ENCODE peak calls at places on chromosome 22, in six cellular contexts. One of them, this sample, is unnamed.
A peak's percentile ranks its signal among the peaks of the same experiment; 100 is the strongest.

GRCh38 chr22:20655623-20656022 is 118.3 kb upstream of the SERPIND1 start:
- DNase-seq in mesenchymal stem cell: no peak
- DNase-seq in IMR-90: no peak
- DNase-seq in neuronal stem cell: no peak
- DNase-seq in H1: no peak
- DNase-seq in trophoblast cell: no peak
- DNase-seq in this sample: no peak

GRCh38 chr22:36790648-36791047 is 14.7 kb upstream of the IFT27 start:
- DNase-seq in mesenchymal stem cell: no peak
- DNase-seq in IMR-90: no peak
- DNase-seq in neuronal stem cell: no peak
- DNase-seq in H1: no peak
- DNase-seq in trophoblast cell: no peak
- DNase-seq in this sample: peak; percentile 49

GRCh38 chr22:27785818-27786217 is 15.7 kb downstream of the MN1 start:
- DNase-seq in mesenchymal stem cell: no peak
- DNase-seq in IMR-90: no peak
- DNase-seq in neuronal stem cell: no peak
- DNase-seq in H1: no peak
- DNase-seq in trophoblast cell: no peak
- DNase-seq in this sample: no peak

GRCh38 chr22:26399288-26399687 is 29.8 kb upstream of the ASPHD2 start:
- DNase-seq in mesenchymal stem cell: peak; percentile 6
- DNase-seq in IMR-90: no peak
- DNase-seq in neuronal stem cell: no peak
- DNase-seq in H1: no peak
- DNase-seq in trophoblast cell: no peak
- DNase-seq in this sample: no peak

GRCh38 chr22:28894320-28894719 is 10.9 kb downstream of the ZNRF3 start:
- DNase-seq in mesenchymal stem cell: no peak
- DNase-seq in IMR-90: no peak
- DNase-seq in neuronal stem cell: no peak
- DNase-seq in H1: no peak
- DNase-seq in trophoblast cell: no peak
- DNase-seq in this sample: no peak

GRCh38 chr22:41687901-41688364 is 734 bp downstream of the SNU13 start:
- DNase-seq in mesenchymal stem cell: peak; percentile 59
- DNase-seq in IMR-90: peak; percentile 22
- DNase-seq in neuronal stem cell: no peak
- DNase-seq in H1: no peak
- DNase-seq in trophoblast cell: no peak
- DNase-seq in this sample: peak; percentile 59

GRCh38 chr22:45224331-45224730 is 16.4 kb downstream of the KIAA0930 start:
- DNase-seq in mesenchymal stem cell: no peak
- DNase-seq in IMR-90: no peak
- DNase-seq in neuronal stem cell: no peak
- DNase-seq in H1: no peak
- DNase-seq in trophoblast cell: no peak
- DNase-seq in this sample: no peak

GRCh38 chr22:17627961-17628303 is 617 bp downstream of the ATP6V1E1 start:
- DNase-seq in mesenchymal stem cell: peak; percentile 11
- DNase-seq in IMR-90: no peak
- DNase-seq in neuronal stem cell: no peak
- DNase-seq in H1: no peak
- DNase-seq in trophoblast cell: peak; percentile 17
- DNase-seq in this sample: peak; percentile 6

GRCh38 chr22:26606611-26607010 is 11.2 kb downstream of the CRYBB1 start:
- DNase-seq in mesenchymal stem cell: peak; percentile 41
- DNase-seq in IMR-90: peak; percentile 84
- DNase-seq in neuronal stem cell: no peak
- DNase-seq in H1: no peak
- DNase-seq in trophoblast cell: no peak
- DNase-seq in this sample: no peak

GRCh38 chr22:48434868-48435250 is 1392.8 kb downstream of the BRD1 start:
- DNase-seq in mesenchymal stem cell: no peak
- DNase-seq in IMR-90: no peak
- DNase-seq in neuronal stem cell: no peak
- DNase-seq in H1: no peak
- DNase-seq in trophoblast cell: no peak
- DNase-seq in this sample: no peak

GRCh38 chr22:26544489-26544888 is 32.2 kb upstream of the TFIP11 start:
- DNase-seq in mesenchymal stem cell: no peak
- DNase-seq in IMR-90: no peak
- DNase-seq in neuronal stem cell: no peak
- DNase-seq in H1: no peak
- DNase-seq in trophoblast cell: no peak
- DNase-seq in this sample: no peak

GRCh38 chr22:17318817-17319216 is 50.4 kb upstream of the CECR2 start:
- DNase-seq in mesenchymal stem cell: no peak
- DNase-seq in IMR-90: no peak
- DNase-seq in neuronal stem cell: no peak
- DNase-seq in H1: no peak
- DNase-seq in trophoblast cell: no peak
- DNase-seq in this sample: no peak

GRCh38 chr22:49297871-49298721 is 529.6 kb downstream of the BRD1 start:
- DNase-seq in mesenchymal stem cell: no peak
- DNase-seq in IMR-90: no peak
- DNase-seq in neuronal stem cell: no peak
- DNase-seq in H1: peak; percentile 45
- DNase-seq in trophoblast cell: no peak
- DNase-seq in this sample: peak; percentile 10

GRCh38 chr22:43389227-43389836 is 22.5 kb upstream of the MPPED1 start:
- DNase-seq in mesenchymal stem cell: no peak
- DNase-seq in IMR-90: no peak
- DNase-seq in neuronal stem cell: no peak
- DNase-seq in H1: no peak
- DNase-seq in trophoblast cell: no peak
- DNase-seq in this sample: no peak

GRCh38 chr22:47369020-47369419 is 606.6 kb downstream of the TBC1D22A start:
- DNase-seq in mesenchymal stem cell: no peak
- DNase-seq in IMR-90: no peak
- DNase-seq in neuronal stem cell: no peak
- DNase-seq in H1: no peak
- DNase-seq in trophoblast cell: no peak
- DNase-seq in this sample: no peak

GRCh38 chr22:31970490-31971444 is 26.4 kb downstream of the YWHAH start:
- DNase-seq in mesenchymal stem cell: peak; percentile 76
- DNase-seq in IMR-90: peak; percentile 51
- DNase-seq in neuronal stem cell: peak; percentile 89
- DNase-seq in H1: peak; percentile 100
- DNase-seq in trophoblast cell: peak; percentile 84
- DNase-seq in this sample: peak; percentile 88
- H3K4me3 ChIP-seq in mesenchymal stem cell: peak overlapping the region; percentile 49
- H3K4me3 ChIP-seq in IMR-90: peak overlapping the region; percentile 47
- H3K4me3 ChIP-seq in neuronal stem cell: peak overlapping the region; percentile 36
- H3K4me3 ChIP-seq in H1: peak overlapping the region; percentile 60
- H3K4me3 ChIP-seq in trophoblast cell: peak overlapping the region; percentile 42
- H3K4me3 ChIP-seq in this sample: peak overlapping the region; percentile 64

DNA sequence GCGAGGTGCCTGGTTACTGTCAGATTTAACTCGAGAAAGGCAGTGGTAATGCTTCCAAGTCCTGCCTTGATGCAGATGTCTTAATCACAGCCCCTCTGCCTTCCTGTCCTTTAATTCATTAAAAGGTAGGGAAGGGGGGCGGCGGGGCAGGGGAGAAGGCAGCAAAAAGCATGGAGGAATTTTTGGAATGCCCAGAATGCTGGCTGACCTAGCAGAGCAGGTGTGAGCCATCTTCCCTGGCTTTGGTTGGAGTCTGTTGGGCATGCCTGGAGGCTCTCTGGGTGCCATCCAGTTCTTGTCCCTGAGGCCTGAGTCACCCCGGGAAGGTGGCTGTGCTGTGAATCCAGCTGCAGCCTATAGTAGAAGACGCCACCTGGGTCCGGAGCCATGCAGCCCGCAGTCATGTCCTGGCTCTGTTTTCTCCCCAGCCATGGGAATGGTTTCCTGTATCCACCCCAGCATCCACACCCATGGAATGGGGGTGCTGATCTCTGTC is 15.6 kb downstream of the KIAA1671 start:
- DNase-seq in mesenchymal stem cell: no peak
- DNase-seq in IMR-90: no peak
- DNase-seq in neuronal stem cell: no peak
- DNase-seq in H1: peak; percentile 69
- DNase-seq in trophoblast cell: no peak
- DNase-seq in this sample: peak; percentile 96
- H4K8ac ChIP-seq in mesenchymal stem cell: peak overlapping the region; percentile 71
- H4K8ac ChIP-seq in IMR-90: no peak overlapping the region
- H4K8ac ChIP-seq in neuronal stem cell: no peak overlapping the region
- H4K8ac ChIP-seq in H1: no peak overlapping the region
- H4K8ac ChIP-seq in trophoblast cell: no peak overlapping the region
- H4K8ac ChIP-seq in this sample: no peak overlapping the region

DNA sequence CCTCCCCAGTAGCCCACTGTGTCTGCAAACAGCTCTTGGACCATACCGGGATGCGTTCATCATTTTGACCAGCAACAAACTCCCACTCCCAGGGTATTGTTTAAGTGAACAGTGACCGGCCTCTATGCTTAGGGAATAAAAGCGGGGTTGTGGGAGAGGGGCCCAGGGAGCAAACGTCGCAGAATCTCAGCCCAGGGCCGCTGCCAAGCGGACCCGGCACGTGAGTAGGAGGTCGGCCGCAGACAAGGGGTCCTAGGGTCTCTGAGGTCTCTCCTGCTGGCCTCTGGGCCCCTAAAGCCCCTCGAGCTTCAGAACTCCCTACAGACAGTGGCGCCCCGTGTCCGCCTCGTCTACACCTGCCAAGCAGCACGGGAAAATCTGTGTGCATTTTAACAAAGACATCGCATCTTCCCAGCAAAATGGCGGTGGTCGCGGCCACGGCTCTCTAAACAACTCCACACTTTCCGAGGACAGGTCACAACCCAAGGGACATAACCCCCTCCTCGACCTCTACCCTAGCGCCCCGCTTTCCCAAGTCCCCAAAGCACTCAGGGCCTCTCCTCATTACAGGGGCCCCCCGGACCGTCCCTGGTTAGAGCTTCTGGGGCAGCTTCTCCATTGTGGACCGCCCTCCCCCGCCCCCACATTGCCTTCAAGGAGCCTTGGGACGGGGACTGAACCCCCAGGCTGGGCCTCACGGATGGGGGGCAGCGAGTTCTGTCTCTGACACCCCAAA is 3.9 kb upstream of the GCAT start:
- DNase-seq in mesenchymal stem cell: no peak
- DNase-seq in IMR-90: no peak
- DNase-seq in neuronal stem cell: no peak
- DNase-seq in H1: peak; percentile 70
- DNase-seq in trophoblast cell: no peak
- DNase-seq in this sample: no peak
- H3K4ac ChIP-seq in mesenchymal stem cell: no peak overlapping the region
- H3K4ac ChIP-seq in IMR-90: peak overlapping the region; percentile 63
- H3K4ac ChIP-seq in neuronal stem cell: peak overlapping the region; percentile 93
- H3K4ac ChIP-seq in H1: peak overlapping the region; percentile 95
- H3K4ac ChIP-seq in trophoblast cell: peak overlapping the region; percentile 74
- H3K4ac ChIP-seq in this sample: peak overlapping the region; percentile 95

GRCh38 chr22:50303848-50304527 is 3.5 kb downstream of the PLXNB2 start:
- DNase-seq in mesenchymal stem cell: no peak
- DNase-seq in IMR-90: no peak
- DNase-seq in neuronal stem cell: no peak
- DNase-seq in H1: peak; percentile 73
- DNase-seq in trophoblast cell: peak; percentile 99
- DNase-seq in this sample: peak; percentile 68
- H3K4me3 ChIP-seq in mesenchymal stem cell: no peak overlapping the region
- H3K4me3 ChIP-seq in IMR-90: no peak overlapping the region
- H3K4me3 ChIP-seq in neuronal stem cell: no peak overlapping the region
- H3K4me3 ChIP-seq in H1: no peak overlapping the region
- H3K4me3 ChIP-seq in trophoblast cell: no peak overlapping the region
- H3K4me3 ChIP-seq in this sample: no peak overlapping the region

GRCh38 chr22:40556641-40557040 is 79.9 kb downstream of the MRTFA start:
- DNase-seq in mesenchymal stem cell: no peak
- DNase-seq in IMR-90: no peak
- DNase-seq in neuronal stem cell: no peak
- DNase-seq in H1: no peak
- DNase-seq in trophoblast cell: no peak
- DNase-seq in this sample: no peak

GRCh38 chr22:40557972-40558371 is 78.5 kb downstream of the MRTFA start:
- DNase-seq in mesenchymal stem cell: no peak
- DNase-seq in IMR-90: no peak
- DNase-seq in neuronal stem cell: no peak
- DNase-seq in H1: no peak
- DNase-seq in trophoblast cell: no peak
- DNase-seq in this sample: no peak

GRCh38 chr22:40560551-40560950 is 76.0 kb downstream of the MRTFA start:
- DNase-seq in mesenchymal stem cell: no peak
- DNase-seq in IMR-90: peak; percentile 65
- DNase-seq in neuronal stem cell: no peak
- DNase-seq in H1: no peak
- DNase-seq in trophoblast cell: peak; percentile 59
- DNase-seq in this sample: no peak

GRCh38 chr22:40560994-40561515 is 75.5 kb downstream of the MRTFA start:
- DNase-seq in mesenchymal stem cell: no peak
- DNase-seq in IMR-90: no peak
- DNase-seq in neuronal stem cell: no peak
- DNase-seq in H1: no peak
- DNase-seq in trophoblast cell: peak; percentile 58
- DNase-seq in this sample: no peak
- H4K8ac ChIP-seq in mesenchymal stem cell: no peak overlapping the region
- H4K8ac ChIP-seq in IMR-90: no peak overlapping the region
- H4K8ac ChIP-seq in neuronal stem cell: no peak overlapping the region
- H4K8ac ChIP-seq in H1: no peak overlapping the region
- H4K8ac ChIP-seq in trophoblast cell: no peak overlapping the region
- H4K8ac ChIP-seq in this sample: no peak overlapping the region

This sample was measured in mesendoderm.